ENCODE peak calls at places on chromosomes 6 and 20, in nine cellular contexts. One of them, this sample, is unnamed.

GRCh38 chr6:1094306-1094705 is 217.6 kb upstream of the FOXQ1 start:
- DNase-seq in activated T-helper 1 cell treated with Interleukin-2 at 50 U/mL for 16 hours: no peak
- DNase-seq in putamen: no peak
- DNase-seq in hypothalamus: no peak
- DNase-seq in stimulated activated CD4-positive, alpha-beta T cell treated with anti-CD3 and anti-CD28 coated beads, Interleukin-2, amount 100 ng/mL, for 48 hours: no peak
- DNase-seq in NCI-H345: no peak
- DNase-seq in GM23248: peak; percentile 73
- DNase-seq in erythroblast: no peak
- DNase-seq in HTR-8/SVneo: no peak
- DNase-seq in this sample: peak; percentile 80

GRCh38 chr20:669573-669972 is 6.0 kb downstream of the SCRT2 start:
- DNase-seq in activated T-helper 1 cell treated with Interleukin-2 at 50 U/mL for 16 hours: no peak
- DNase-seq in putamen: no peak
- DNase-seq in hypothalamus: no peak
- DNase-seq in stimulated activated CD4-positive, alpha-beta T cell treated with anti-CD3 and anti-CD28 coated beads, Interleukin-2, amount 100 ng/mL, for 48 hours: no peak
- DNase-seq in NCI-H345: no peak
- DNase-seq in GM23248: no peak
- DNase-seq in erythroblast: no peak
- DNase-seq in HTR-8/SVneo: no peak
- DNase-seq in this sample: no peak

GRCh38 chr6:116012471-116012949 is 48.2 kb downstream of the FRK start:
- DNase-seq in activated T-helper 1 cell treated with Interleukin-2 at 50 U/mL for 16 hours: no peak
- DNase-seq in putamen: no peak
- DNase-seq in hypothalamus: no peak
- DNase-seq in stimulated activated CD4-positive, alpha-beta T cell treated with anti-CD3 and anti-CD28 coated beads, Interleukin-2, amount 100 ng/mL, for 48 hours: no peak
- DNase-seq in NCI-H345: no peak
- DNase-seq in GM23248: peak; percentile 21
- DNase-seq in erythroblast: no peak
- DNase-seq in HTR-8/SVneo: no peak
- DNase-seq in this sample: no peak

GRCh38 chr6:161342039-161342438 is 68.2 kb upstream of the AGPAT4 start:
- DNase-seq in activated T-helper 1 cell treated with Interleukin-2 at 50 U/mL for 16 hours: no peak
- DNase-seq in putamen: no peak
- DNase-seq in hypothalamus: no peak
- DNase-seq in stimulated activated CD4-positive, alpha-beta T cell treated with anti-CD3 and anti-CD28 coated beads, Interleukin-2, amount 100 ng/mL, for 48 hours: no peak
- DNase-seq in NCI-H345: no peak
- DNase-seq in GM23248: no peak
- DNase-seq in erythroblast: no peak
- DNase-seq in HTR-8/SVneo: no peak
- DNase-seq in this sample: no peak

GRCh38 chr6:11769816-11770545 is 8.6 kb downstream of the ADTRP start:
- DNase-seq in activated T-helper 1 cell treated with Interleukin-2 at 50 U/mL for 16 hours: no peak
- DNase-seq in putamen: no peak
- DNase-seq in hypothalamus: no peak
- DNase-seq in stimulated activated CD4-positive, alpha-beta T cell treated with anti-CD3 and anti-CD28 coated beads, Interleukin-2, amount 100 ng/mL, for 48 hours: no peak
- DNase-seq in NCI-H345: peak; percentile 0
- DNase-seq in GM23248: no peak
- DNase-seq in erythroblast: no peak
- DNase-seq in HTR-8/SVneo: no peak
- DNase-seq in this sample: no peak

GRCh38 chr6:125597411-125598253 is 151.8 kb upstream of the HEY2 start:
- DNase-seq in activated T-helper 1 cell treated with Interleukin-2 at 50 U/mL for 16 hours: no peak
- DNase-seq in putamen: no peak
- DNase-seq in hypothalamus: no peak
- DNase-seq in stimulated activated CD4-positive, alpha-beta T cell treated with anti-CD3 and anti-CD28 coated beads, Interleukin-2, amount 100 ng/mL, for 48 hours: no peak
- DNase-seq in NCI-H345: peak; percentile 75
- DNase-seq in GM23248: peak; percentile 22
- DNase-seq in erythroblast: no peak
- DNase-seq in HTR-8/SVneo: no peak
- DNase-seq in this sample: no peak

GRCh38 chr20:47586648-47587306 is 85.1 kb downstream of the NCOA3 start:
- DNase-seq in activated T-helper 1 cell treated with Interleukin-2 at 50 U/mL for 16 hours: no peak
- DNase-seq in putamen: no peak
- DNase-seq in hypothalamus: no peak
- DNase-seq in stimulated activated CD4-positive, alpha-beta T cell treated with anti-CD3 and anti-CD28 coated beads, Interleukin-2, amount 100 ng/mL, for 48 hours: no peak
- DNase-seq in NCI-H345: no peak
- DNase-seq in GM23248: no peak
- DNase-seq in erythroblast: no peak
- DNase-seq in HTR-8/SVneo: no peak
- DNase-seq in this sample: no peak

GRCh38 chr20:55893031-55893430 is 112.3 kb downstream of the CBLN4 start:
- DNase-seq in activated T-helper 1 cell treated with Interleukin-2 at 50 U/mL for 16 hours: no peak
- DNase-seq in putamen: no peak
- DNase-seq in hypothalamus: no peak
- DNase-seq in stimulated activated CD4-positive, alpha-beta T cell treated with anti-CD3 and anti-CD28 coated beads, Interleukin-2, amount 100 ng/mL, for 48 hours: no peak
- DNase-seq in NCI-H345: no peak
- DNase-seq in GM23248: peak; percentile 2
- DNase-seq in erythroblast: no peak
- DNase-seq in HTR-8/SVneo: no peak
- DNase-seq in this sample: no peak

GRCh38 chr20:63686492-63687321 is 9.7 kb upstream of the TNFRSF6B start:
- DNase-seq in activated T-helper 1 cell treated with Interleukin-2 at 50 U/mL for 16 hours: no peak
- DNase-seq in putamen: no peak
- DNase-seq in hypothalamus: no peak
- DNase-seq in stimulated activated CD4-positive, alpha-beta T cell treated with anti-CD3 and anti-CD28 coated beads, Interleukin-2, amount 100 ng/mL, for 48 hours: peak; percentile 42
- DNase-seq in NCI-H345: no peak
- DNase-seq in GM23248: peak; percentile 94
- DNase-seq in erythroblast: peak; percentile 28
- DNase-seq in HTR-8/SVneo: peak; percentile 69
- DNase-seq in this sample: peak; percentile 91

GRCh38 chr20:47326718-47327137 is 29.8 kb downstream of the ZMYND8 start:
- DNase-seq in activated T-helper 1 cell treated with Interleukin-2 at 50 U/mL for 16 hours: no peak
- DNase-seq in putamen: no peak
- DNase-seq in hypothalamus: no peak
- DNase-seq in stimulated activated CD4-positive, alpha-beta T cell treated with anti-CD3 and anti-CD28 coated beads, Interleukin-2, amount 100 ng/mL, for 48 hours: no peak
- DNase-seq in NCI-H345: no peak
- DNase-seq in GM23248: peak; percentile 52
- DNase-seq in erythroblast: peak; percentile 43
- DNase-seq in HTR-8/SVneo: peak; percentile 75
- DNase-seq in this sample: peak; percentile 21

GRCh38 chr6:16827627-16828026 is 66.4 kb upstream of the ATXN1 start:
- DNase-seq in activated T-helper 1 cell treated with Interleukin-2 at 50 U/mL for 16 hours: no peak
- DNase-seq in putamen: no peak
- DNase-seq in hypothalamus: no peak
- DNase-seq in stimulated activated CD4-positive, alpha-beta T cell treated with anti-CD3 and anti-CD28 coated beads, Interleukin-2, amount 100 ng/mL, for 48 hours: no peak
- DNase-seq in NCI-H345: no peak
- DNase-seq in GM23248: no peak
- DNase-seq in erythroblast: no peak
- DNase-seq in HTR-8/SVneo: no peak
- DNase-seq in this sample: no peak

GRCh38 chr6:37083243-37084138 is 78.0 kb downstream of the FGD2 start:
- DNase-seq in activated T-helper 1 cell treated with Interleukin-2 at 50 U/mL for 16 hours: no peak
- DNase-seq in putamen: peak; percentile 51
- DNase-seq in hypothalamus: no peak
- DNase-seq in stimulated activated CD4-positive, alpha-beta T cell treated with anti-CD3 and anti-CD28 coated beads, Interleukin-2, amount 100 ng/mL, for 48 hours: no peak
- DNase-seq in NCI-H345: peak; percentile 57
- DNase-seq in GM23248: peak; percentile 48
- DNase-seq in erythroblast: peak; percentile 52
- DNase-seq in HTR-8/SVneo: peak; percentile 55
- DNase-seq in this sample: peak; percentile 66

GRCh38 chr6:106849676-106850332 is 124.7 kb downstream of the CD24 start:
- DNase-seq in activated T-helper 1 cell treated with Interleukin-2 at 50 U/mL for 16 hours: no peak
- DNase-seq in putamen: no peak
- DNase-seq in hypothalamus: no peak
- DNase-seq in stimulated activated CD4-positive, alpha-beta T cell treated with anti-CD3 and anti-CD28 coated beads, Interleukin-2, amount 100 ng/mL, for 48 hours: no peak
- DNase-seq in NCI-H345: no peak
- DNase-seq in GM23248: no peak
- DNase-seq in erythroblast: no peak
- DNase-seq in HTR-8/SVneo: no peak
- DNase-seq in this sample: no peak

This sample was measured in AG20443.